ENCODE peak calls at places on chromosomes 11 and 22, in five cellular contexts. X is adrenal gland, S is transverse colon, P is heart left ventricle, K is HepG2. Z is an unnamed sample.

GRCh38 chr11:117146521-117146920 is 2.4 kb downstream of the PAFAH1B2 start:
- DNase-seq in P (no peak), S (no peak), X (no peak), K (no peak), Z (no peak)

GRCh38 chr22:38286915-38287669 is 14.3 kb upstream of the TMEM184B start:
- DNase-seq in K (no peak), P (no peak), X (no peak), S (no peak), Z (no peak)

GRCh38 chr22:50009251-50009650 is 3.3 kb downstream of the IL17REL start:
- DNase-seq in X (no peak), S (peak; percentile 6), K (no peak), P (peak; percentile 57), Z (no peak)

GRCh38 chr11:106842134-106842533 is 176.1 kb downstream of the GUCY1A2 start:
- DNase-seq in X (no peak), P (no peak), S (no peak), K (no peak), Z (no peak)

GRCh38 chr11:72422414-72422813 is 11.9 kb downstream of the CLPB start:
- DNase-seq in X (no peak), P (no peak), K (peak; percentile 88), S (no peak), Z (no peak)

GRCh38 chr11:94305146-94305545 is 766 bp downstream of the IZUMO1R start:
- DNase-seq in X (no peak), K (no peak), P (no peak), S (no peak), Z (no peak)

GRCh38 chr11:79119491-79120284 is 321.1 kb downstream of the TENM4 start:
- DNase-seq in K (no peak), P (no peak), X (no peak), S (no peak), Z (peak; percentile 84)

GRCh38 chr11:72669527-72669926 is 4.7 kb downstream of the PDE2A start:
- DNase-seq in X (no peak), K (no peak), S (no peak), P (no peak), Z (no peak)

GRCh38 chr11:66970808-66971442 is 4.2 kb upstream of the C11orf86 start:
- DNase-seq in P (no peak), X (peak; percentile 72), S (peak; percentile 29), K (peak; percentile 95), Z (no peak)

GRCh38 chr11:20277014-20277413 is 86.5 kb upstream of the HTATIP2 start:
- DNase-seq in P (no peak), K (no peak), X (no peak), S (no peak), Z (no peak)

GRCh38 chr22:38067771-38068360 is 10.7 kb downstream of the PICK1 start:
- DNase-seq in S (no peak), P (peak; percentile 58), X (no peak), K (no peak), Z (no peak)

GRCh38 chr22:32208681-32209080 is 3.8 kb upstream of the RFPL2 start:
- DNase-seq in S (no peak), P (no peak), X (no peak), K (no peak), Z (no peak)

GRCh38 chr11:124746621-124747243 is 5.3 kb downstream of the VSIG2 start:
- DNase-seq in P (peak; percentile 89), K (peak; percentile 89), S (peak; percentile 94), X (peak; percentile 63), Z (peak; percentile 62)
- TF ChIP-seq POLR2A in P (no peak), K (peak; percentile 55), S (peak; percentile 92), X (peak; percentile 31), Z (no peak)

GRCh38 chr11:112073941-112074811 is at the start of the genes NKAPD1 and PIH1D2:
- DNase-seq in S (peak; percentile 79), X (peak; percentile 76), P (peak; percentile 75), K (peak; percentile 85), Z (peak; percentile 86)
- TF ChIP-seq CTCF in S (no peak), X (no peak), P (no peak), K (no peak), Z (peak; percentile 6)

GRCh38 chr22:28799834-28800307 is 498 bp downstream of the XBP1 start:
- DNase-seq in K (no peak), X (peak; percentile 72), P (peak; percentile 88), S (peak; percentile 73), Z (peak; percentile 63)
- H3K4me1 ChIP-seq in K (peaks cover 48% of the 10 kb centered on the region), X (peaks cover 34% of the 10 kb centered on the region), P (peaks cover 52% of the 10 kb centered on the region), S (peaks cover 63% of the 10 kb centered on the region), Z (peaks cover 10% of the 10 kb centered on the region)

DNA sequence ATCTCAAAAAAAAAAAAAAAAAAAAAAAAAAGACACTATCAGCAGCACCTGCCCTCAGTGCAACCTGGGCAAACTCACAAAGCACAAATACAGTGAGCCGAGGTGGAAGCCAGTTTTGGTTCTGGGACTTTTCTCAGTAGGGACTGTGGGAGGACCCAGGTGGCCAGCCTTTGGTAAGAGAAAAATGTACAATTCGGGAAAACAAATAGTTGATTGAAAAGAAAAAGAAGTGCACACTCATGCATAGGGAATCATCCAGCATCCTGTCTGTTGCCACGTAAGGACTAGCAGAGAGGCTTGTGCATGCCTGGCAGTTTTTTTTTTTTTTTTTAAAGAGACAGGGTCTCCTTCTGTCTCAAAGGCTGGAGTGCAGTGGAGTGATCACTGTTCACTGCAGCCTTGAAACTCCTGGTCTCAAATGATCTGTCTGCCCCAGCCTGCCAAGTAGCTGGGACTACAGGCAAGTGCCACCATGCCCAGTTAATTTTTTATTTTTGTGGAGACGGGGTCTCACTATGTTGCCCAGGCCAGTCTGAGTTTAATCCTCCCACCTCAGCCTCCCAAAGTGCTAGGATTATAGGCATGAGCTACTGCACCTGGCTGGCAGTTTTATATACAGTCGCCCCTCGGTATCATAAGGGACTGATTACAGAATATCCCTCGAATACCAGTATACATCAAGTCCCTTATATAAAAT is 36.7 kb downstream of the TPST2 start:
- DNase-seq in S (no peak), X (no peak), P (no peak), K (no peak), Z (no peak)
- TF ChIP-seq POLR2A in S (no peak), X (no peak), P (no peak), K (no peak), Z (no peak)